ENCODE peak calls at places on chromosome 10, in eight cellular contexts. C, E, D, L, O, Y, H and I are unnamed samples.

GRCh38 chr10:85319150-85319549 is 990.8 kb downstream of the CCSER2 start:
- DNase-seq in C (no peak), E (no peak), D (no peak), L (no peak), O (peak), Y (peak), H (peak), I (no peak)

GRCh38 chr10:27893320-27894014 is 105.4 kb downstream of the ODAD2 start:
- DNase-seq in C (no peak), E (no peak), D (no peak), L (peak), O (no peak), Y (no peak), H (peak), I (no peak)

GRCh38 chr10:91164520-91165065 is 55.9 kb upstream of the PCGF5 start:
- DNase-seq in C (no peak), E (no peak), D (no peak), L (no peak), O (no peak), Y (no peak), H (no peak), I (no peak)

GRCh38 chr10:132374612-132375011 is 22.4 kb upstream of the PWWP2B start:
- DNase-seq in C (no peak), E (no peak), D (peak), L (no peak), O (no peak), Y (no peak), H (no peak), I (no peak)

GRCh38 chr10:114694062-114694461 is 36.0 kb upstream of the ABLIM1 start:
- DNase-seq in C (no peak), E (no peak), D (no peak), L (no peak), O (no peak), Y (no peak), H (no peak), I (no peak)

GRCh38 chr10:102462512-102463054 is 11.2 kb upstream of the C10orf95 start:
- DNase-seq in C (no peak), E (no peak), D (no peak), L (no peak), O (no peak), Y (no peak), H (no peak), I (no peak)

GRCh38 chr10:125964558-125964957 is 68.2 kb downstream of the FANK1 start:
- DNase-seq in C (no peak), E (no peak), D (no peak), L (no peak), O (no peak), Y (no peak), H (no peak), I (no peak)

GRCh38 chr10:86261470-86261869 is 105.1 kb downstream of the GRID1 start:
- DNase-seq in C (no peak), E (no peak), D (peak), L (no peak), O (no peak), Y (no peak), H (no peak), I (no peak)

GRCh38 chr10:28386508-28386868 is 83.6 kb upstream of the MPP7 start:
- DNase-seq in C (no peak), E (no peak), D (no peak), L (no peak), O (no peak), Y (no peak), H (no peak), I (no peak)

GRCh38 chr10:33016988-33017387 is 59.0 kb upstream of the ITGB1 start:
- DNase-seq in C (no peak), E (no peak), D (no peak), L (no peak), O (no peak), Y (no peak), H (no peak), I (no peak)

GRCh38 chr10:49649294-49649693 is 30.2 kb upstream of the C10orf53 start:
- DNase-seq in C (no peak), E (no peak), D (no peak), L (no peak), O (no peak), Y (no peak), H (no peak), I (no peak)

GRCh38 chr10:124484016-124484415 is 22.4 kb downstream of the LHPP start:
- DNase-seq in C (no peak), E (no peak), D (no peak), L (no peak), O (no peak), Y (no peak), H (no peak), I (peak)

GRCh38 chr10:44983895-44984278 is 5.3 kb upstream of the DEPP1 start:
- DNase-seq in C (no peak), E (no peak), D (no peak), L (no peak), O (no peak), Y (no peak), H (no peak), I (no peak)

GRCh38 chr10:33760544-33760943 is 426.1 kb upstream of the NRP1 start:
- DNase-seq in C (no peak), E (no peak), D (no peak), L (no peak), O (no peak), Y (no peak), H (no peak), I (no peak)

GRCh38 chr10:19918800-19919199 is 102.6 kb downstream of the PLXDC2 start:
- DNase-seq in C (no peak), E (no peak), D (no peak), L (no peak), O (peak), Y (peak), H (peak), I (no peak)

GRCh38 chr10:104349623-104350142 is 4.0 kb upstream of the CFAP58 start:
- DNase-seq in C (no peak), E (no peak), D (no peak), L (no peak), O (peak), Y (no peak), H (peak), I (no peak)

GRCh38 chr10:67815571-67816059 is 22.4 kb downstream of the DNAJC12 start:
- DNase-seq in C (no peak), E (no peak), D (peak), L (no peak), O (peak), Y (no peak), H (peak), I (no peak)

GRCh38 chr10:125638555-125638954 is 44.4 kb downstream of the TEX36 start:
- DNase-seq in C (no peak), E (no peak), D (no peak), L (no peak), O (no peak), Y (no peak), H (no peak), I (no peak)

GRCh38 chr10:47369251-47369894 is 14.7 kb downstream of the ZNF488 start:
- DNase-seq in C (no peak), E (no peak), D (peak), L (no peak), O (no peak), Y (no peak), H (no peak), I (peak)

GRCh38 chr10:91800192-91800591 is 2.0 kb downstream of the TNKS2 start:
- DNase-seq in C (no peak), E (no peak), D (no peak), L (no peak), O (no peak), Y (no peak), H (no peak), I (no peak)

GRCh38 chr10:26448706-26449435 is 10.7 kb downstream of the APBB1IP start:
- DNase-seq in C (peak), E (no peak), D (no peak), L (no peak), O (no peak), Y (no peak), H (no peak), I (no peak)

GRCh38 chr10:14688606-14689005 is 86.1 kb downstream of the FAM107B start:
- DNase-seq in C (no peak), E (no peak), D (peak), L (no peak), O (no peak), Y (no peak), H (peak), I (no peak)